ENCODE peak calls at places on chromosomes 12 and 14, in nine cellular contexts. E is GM12865, I is HepG2, G is fibroblast of the aortic adventitia, K is stomach, J is kidney epithelial cell, Q is AG04449, X is brain microvascular endothelial cell, S is foreskin fibroblast. V is an unnamed sample.

GRCh38 chr14:99190696-99191662 is 81.0 kb downstream of the BCL11B start:
- DNase-seq in S (no peak), E (no peak), X (no peak), K (no peak), J (no peak), G (no peak), Q (no peak), I (no peak), V (no peak)

GRCh38 chr14:105067140-105067968 is 2.1 kb upstream of the GPR132 start:
- DNase-seq in K (no peak), Q (no peak), I (no peak), G (no peak), E (peak; percentile 86), S (peak; percentile 68), X (peak; percentile 43), J (no peak), V (no peak)

GRCh38 chr12:114327765-114328164 is 78.2 kb downstream of the TBX5 start:
- DNase-seq in I (no peak), K (no peak), J (no peak), X (no peak), E (no peak), S (no peak), Q (no peak), G (no peak), V (no peak)

GRCh38 chr14:74241611-74242005 is 2.4 kb downstream of the VSX2 start:
- DNase-seq in X (no peak), K (no peak), J (no peak), G (no peak), E (no peak), I (no peak), S (no peak), Q (no peak), V (no peak)

GRCh38 chr14:68694516-68695235 is 98.2 kb downstream of the ZFP36L1 start:
- DNase-seq in G (peak; percentile 75), Q (no peak), E (no peak), S (peak; percentile 52), I (no peak), K (no peak), J (no peak), X (no peak), V (no peak)

GRCh38 chr12:74725154-74725553 is 187.5 kb downstream of the ATXN7L3B start:
- DNase-seq in X (peak; percentile 44), S (no peak), I (no peak), J (no peak), Q (peak; percentile 38), E (no peak), G (peak; percentile 70), K (no peak), V (peak; percentile 92)

GRCh38 chr14:93868165-93868564 is 59.0 kb upstream of the FAM181A start:
- DNase-seq in X (no peak), K (no peak), E (no peak), G (no peak), S (no peak), J (no peak), I (no peak), Q (no peak), V (no peak)

GRCh38 chr12:113933201-113933786 is 32.8 kb downstream of the RBM19 start:
- DNase-seq in J (peak; percentile 38), I (no peak), X (peak; percentile 89), K (no peak), E (no peak), Q (peak; percentile 33), S (peak; percentile 72), G (peak; percentile 62), V (peak; percentile 78)

GRCh38 chr14:79098324-79098723 is 928.2 kb downstream of the NRXN3 start:
- DNase-seq in Q (no peak), J (no peak), G (no peak), X (peak; percentile 21), I (no peak), K (no peak), E (no peak), S (no peak), V (no peak)

GRCh38 chr14:70563869-70564268 is 29.1 kb upstream of the ADAM20 start:
- DNase-seq in K (no peak), I (no peak), Q (no peak), E (no peak), J (no peak), G (no peak), S (no peak), X (no peak), V (no peak)

GRCh38 chr14:61360796-61361526 is 39.6 kb downstream of the PRKCH start:
- DNase-seq in G (no peak), J (no peak), Q (no peak), X (no peak), I (no peak), E (no peak), K (no peak), S (no peak), V (no peak)

GRCh38 chr12:57844725-57845477 is 1.6 kb downstream of the CTDSP2 start:
- DNase-seq in S (peak; percentile 97), Q (no peak), J (no peak), I (peak; percentile 68), K (peak; percentile 58), E (peak; percentile 56), G (peak; percentile 93), X (peak; percentile 54), V (peak; percentile 40)

GRCh38 chr12:17691369-17691768 is 398.6 kb downstream of the RERGL start:
- DNase-seq in E (no peak), K (no peak), S (no peak), I (no peak), J (no peak), Q (no peak), G (no peak), X (no peak), V (no peak)

GRCh38 chr12:100468126-100468525 is 5.5 kb upstream of the NR1H4 start:
- DNase-seq in S (no peak), K (no peak), G (no peak), X (no peak), I (no peak), Q (no peak), J (no peak), E (no peak), V (no peak)

DNA sequence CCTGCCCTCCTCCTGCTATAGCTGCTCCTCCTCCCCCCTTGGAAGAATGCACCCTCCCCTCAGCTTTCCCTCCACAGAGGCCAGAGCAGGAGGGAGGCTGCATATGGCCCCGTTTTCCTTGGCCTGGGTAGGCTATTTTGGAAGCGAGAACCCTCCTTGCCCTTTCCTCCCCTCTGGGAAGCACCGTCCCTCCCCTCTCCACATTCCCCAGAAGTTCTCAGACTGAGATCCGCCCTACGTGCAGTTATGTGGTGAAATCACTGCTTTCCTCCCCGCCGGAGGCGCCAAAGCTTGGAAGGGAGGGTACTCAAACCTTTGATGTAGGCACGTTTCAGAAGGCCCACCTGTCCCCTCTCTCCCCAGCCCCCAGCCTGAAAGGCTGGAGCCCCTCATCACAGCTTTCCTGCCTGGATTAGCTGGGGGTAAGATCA is 47.8 kb downstream of the SMUG1 start:
- DNase-seq in G (peak; percentile 65), K (no peak), Q (peak; percentile 40), E (no peak), X (no peak), J (no peak), S (peak; percentile 70), I (no peak), V (no peak)
- H3K4me3 ChIP-seq in G (no peak overlapping the region), K (no peak overlapping the region), Q (no peak overlapping the region), E (no peak overlapping the region), X (no peak overlapping the region), J (no peak overlapping the region), S (peak overlapping the region; percentile 36), I (no peak overlapping the region), V (no peak overlapping the region)

DNA sequence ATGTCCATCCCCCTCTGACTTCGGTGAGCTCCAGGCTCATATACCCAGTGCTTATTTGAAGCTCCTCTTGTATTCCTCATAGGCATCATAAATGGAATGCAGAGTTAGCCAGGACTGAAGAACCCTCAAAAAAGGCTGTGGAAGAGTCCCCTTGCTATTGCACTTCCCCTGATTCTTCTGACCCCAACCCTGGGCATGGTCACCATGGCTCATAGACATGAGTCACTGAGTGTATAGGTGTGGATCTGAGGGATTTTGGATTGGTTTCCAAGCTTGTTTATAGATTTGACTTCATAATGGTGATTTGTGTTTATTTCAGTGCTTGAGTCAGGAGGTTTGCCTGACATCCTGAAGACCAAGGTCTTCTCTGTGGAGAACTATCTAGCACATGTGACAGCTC is 98.4 kb upstream of the SLC38A2 start:
- DNase-seq in I (no peak), S (peak; percentile 43), Q (no peak), K (no peak), J (no peak), X (no peak), G (no peak), E (no peak), V (no peak)
- TF ChIP-seq CTCF in I (no peak), S (no peak), Q (no peak), K (no peak), J (no peak), X (no peak), G (no peak), E (no peak), V (no peak)

GRCh38 chr12:53300187-53300586 is 692 bp downstream of the MYG1 start:
- DNase-seq in G (peak; percentile 47), X (peak; percentile 73), E (no peak), K (no peak), J (no peak), I (no peak), S (peak; percentile 71), Q (no peak), V (no peak)

GRCh38 chr12:53298154-53298553 is 1.3 kb upstream of the MYG1 start:
- DNase-seq in J (no peak), X (peak; percentile 69), Q (peak; percentile 97), K (no peak), G (peak; percentile 86), E (no peak), I (no peak), S (peak; percentile 92), V (no peak)

GRCh38 chr12:53302903-53303302 is 3.4 kb downstream of the MYG1 start:
- DNase-seq in Q (no peak), J (no peak), K (no peak), S (no peak), I (no peak), X (no peak), E (no peak), G (no peak), V (no peak)

GRCh38 chr12:53299101-53299453 is 418 bp upstream of the MYG1 start:
- DNase-seq in Q (no peak), I (peak; percentile 23), E (no peak), X (peak; percentile 67), K (no peak), J (no peak), G (peak; percentile 73), S (peak; percentile 88), V (no peak)

GRCh38 chr12:53299454-53300180 is at the start of gene MYG1:
- DNase-seq in K (peak; percentile 89), X (peak; percentile 76), S (peak; percentile 95), G (peak; percentile 85), E (peak; percentile 92), Q (no peak), J (peak; percentile 57), I (peak; percentile 89), V (peak; percentile 64)
- H3K4me3 ChIP-seq in K (peak within 1 kb of the TSS; percentile 75), X (peak within 1 kb of the TSS; percentile 96), S (peak within 1 kb of the TSS; percentile 87), G (peak within 1 kb of the TSS; percentile 98), E (peak within 1 kb of the TSS; percentile 83), Q (peak within 1 kb of the TSS; percentile 93), J (peak within 1 kb of the TSS; percentile 88), I (peak within 1 kb of the TSS; percentile 85), V (peak within 1 kb of the TSS; percentile 91)

DNA sequence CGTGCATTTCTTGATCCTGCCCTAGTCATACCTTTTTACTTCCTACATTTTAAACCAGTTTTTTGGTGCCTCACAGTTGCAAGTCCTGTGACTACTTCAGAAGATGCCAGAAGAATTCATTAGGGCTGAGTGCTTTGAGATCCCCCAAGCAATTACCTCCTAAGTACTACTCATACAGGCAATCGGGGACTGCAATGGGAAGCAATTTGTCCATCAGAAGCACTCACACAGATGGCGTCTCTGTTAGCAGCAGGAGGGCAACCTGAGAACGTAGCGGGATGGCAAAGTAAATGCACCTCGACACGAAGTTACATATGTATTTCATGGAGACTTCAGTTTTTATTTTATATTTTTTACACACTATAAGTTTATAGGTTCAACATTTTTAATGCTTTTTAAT is 188.3 kb downstream of the CAPZA3 start:
- DNase-seq in X (no peak), G (no peak), J (no peak), E (no peak), I (no peak), S (no peak), K (no peak), Q (no peak), V (no peak)
- TF ChIP-seq CTCF in X (no peak), G (no peak), J (no peak), E (no peak), I (no peak), S (no peak), K (no peak), Q (no peak), V (no peak)

V was measured in retinal pigment epithelial cell.